ENCODE peak calls at places on chromosome 10, in seven cellular contexts. D is upper lobe of left lung, X is breast epithelium, N is IMR-90, S is lower leg skin, J is HepG2, K is uterus. Z is an unnamed sample.

GRCh38 chr10:50382576-50383023 is 131.3 kb upstream of the ASAH2 start:
- DNase-seq in D (no peak), X (no peak), N (no peak), S (no peak), J (no peak), K (no peak), Z (no peak)

GRCh38 chr10:96863922-96864543 is 31.9 kb downstream of the LCOR start:
- DNase-seq in D (no peak), X (no peak), N (peak; percentile 40), S (no peak), J (peak; percentile 94), K (no peak), Z (peak; percentile 25)

GRCh38 chr10:110700947-110701617 is 56.9 kb downstream of the RBM20 start:
- DNase-seq in D (no peak), X (no peak), N (no peak), S (no peak), J (no peak), K (no peak), Z (no peak)

GRCh38 chr10:115969591-115969990 is 303.4 kb downstream of the GFRA1 start:
- DNase-seq in D (no peak), X (no peak), N (no peak), S (no peak), J (no peak), K (no peak), Z (no peak)

GRCh38 chr10:123912466-123913201 is 21.0 kb upstream of the CPXM2 start:
- DNase-seq in D (no peak), X (no peak), N (no peak), S (peak; percentile 49), J (no peak), K (no peak), Z (no peak)

GRCh38 chr10:46226900-46227558 is 59.8 kb upstream of the ANTXRL start:
- DNase-seq in D (no peak), X (peak; percentile 48), N (no peak), S (peak; percentile 74), J (no peak), K (peak; percentile 2), Z (peak; percentile 17)

GRCh38 chr10:128429835-128430513 is 303.8 kb upstream of the MKI67 start:
- DNase-seq in D (peak; percentile 61), X (no peak), N (no peak), S (no peak), J (no peak), K (no peak), Z (no peak)

GRCh38 chr10:102449321-102450123 is 1.8 kb downstream of the C10orf95 start:
- DNase-seq in D (peak; percentile 86), X (peak; percentile 83), N (no peak), S (peak; percentile 92), J (peak; percentile 76), K (peak; percentile 63), Z (peak; percentile 85)

GRCh38 chr10:103636996-103637395 is 143.5 kb downstream of the NEURL1 start:
- DNase-seq in D (no peak), X (no peak), N (peak; percentile 43), S (no peak), J (no peak), K (no peak), Z (no peak)

GRCh38 chr10:121823993-121824463 is 103.8 kb downstream of the ATE1 start:
- DNase-seq in D (no peak), X (no peak), N (peak; percentile 46), S (no peak), J (peak; percentile 44), K (no peak), Z (peak; percentile 19)

GRCh38 chr10:11870461-11870780 is 47.3 kb downstream of the PROSER2 start:
- DNase-seq in D (no peak), X (no peak), N (no peak), S (no peak), J (no peak), K (no peak), Z (no peak)

GRCh38 chr10:44981172-44982113 is 2.8 kb upstream of the DEPP1 start:
- DNase-seq in D (no peak), X (no peak), N (peak; percentile 92), S (peak; percentile 83), J (peak; percentile 86), K (peak; percentile 56), Z (no peak)

GRCh38 chr10:80596391-80597257 is 58.9 kb downstream of the SH2D4B start:
- DNase-seq in D (no peak), X (no peak), N (peak; percentile 46), S (peak; percentile 39), J (peak; percentile 42), K (no peak), Z (peak; percentile 60)

DNA sequence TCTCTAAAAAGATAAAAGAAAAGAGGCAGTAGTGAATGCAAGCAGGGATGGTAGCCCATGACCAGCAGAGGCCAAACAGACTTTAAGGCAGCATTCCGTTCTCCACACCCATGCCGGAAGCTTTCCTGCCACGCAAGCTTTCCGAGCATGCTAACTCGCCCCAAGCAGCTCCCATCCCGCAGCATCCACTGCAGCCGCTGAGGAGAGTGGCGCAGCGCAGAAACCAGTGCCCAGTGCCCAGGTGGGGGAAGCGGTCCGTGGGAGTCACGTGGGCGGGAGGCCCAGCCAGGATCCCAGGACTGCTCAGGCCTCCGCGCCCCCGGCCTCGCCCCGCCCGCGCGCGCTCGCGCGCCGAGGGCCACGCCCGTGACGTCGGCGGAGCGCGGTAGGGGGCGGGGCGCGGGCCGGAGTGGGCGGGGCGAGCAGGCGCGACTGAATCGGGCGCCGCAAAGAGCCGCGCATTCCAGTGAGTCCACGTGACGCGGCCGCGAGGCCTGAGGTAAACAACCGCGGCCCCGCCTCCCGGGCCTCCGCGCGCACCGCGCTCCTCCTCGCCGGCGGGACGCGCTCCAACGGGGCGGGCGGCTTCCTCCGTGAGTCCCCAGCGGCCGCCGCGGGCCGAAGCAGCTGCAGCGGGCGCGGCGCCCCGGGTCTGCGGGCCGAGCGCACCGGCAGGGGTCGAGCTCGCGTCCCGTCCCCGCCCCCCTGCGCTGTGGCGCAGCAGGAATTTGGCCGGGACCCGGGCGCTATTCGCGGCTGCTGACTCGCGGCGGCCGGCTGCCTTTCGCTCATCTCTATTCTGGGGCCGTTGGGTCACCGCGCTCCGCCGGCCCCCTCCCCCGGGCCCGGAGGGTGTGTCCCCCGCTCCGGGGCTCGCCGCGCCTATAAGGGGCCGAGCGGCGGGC is at the start of gene OTUD1:
- DNase-seq in D (peak; percentile 100), X (peak; percentile 95), N (peak; percentile 91), S (peak; percentile 99), J (peak; percentile 78), K (peak; percentile 96), Z (peak; percentile 97)
- TF ChIP-seq POLR2A in D (peak; percentile 97), X (no peak), N (peak; percentile 52), S (peak; percentile 34), J (peak; percentile 16), K (peak; percentile 88), Z (peak; percentile 66)

DNA sequence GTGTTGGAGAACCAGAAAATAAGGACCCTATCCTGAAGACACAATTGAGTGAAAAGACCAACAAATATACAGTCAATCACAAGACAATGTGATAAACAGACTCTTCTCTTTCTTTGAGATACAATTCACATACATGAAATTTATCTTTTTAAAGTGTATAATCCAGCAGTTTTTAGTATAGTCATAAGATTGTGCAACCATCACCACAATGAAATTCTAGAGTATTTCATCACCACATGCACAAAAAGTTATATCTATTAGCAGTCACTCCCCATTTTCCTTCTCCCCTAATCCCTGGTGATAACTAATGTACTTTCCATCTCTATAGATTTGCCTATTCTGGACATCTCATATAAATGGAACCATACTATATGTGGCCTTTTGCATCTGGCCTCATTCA is 8.2 kb upstream of the SORBS1 start:
- DNase-seq in D (no peak), X (no peak), N (no peak), S (no peak), J (no peak), K (no peak), Z (no peak)
- TF ChIP-seq POLR2A in D (no peak), X (no peak), N (no peak), S (no peak), J (no peak), K (no peak), Z (no peak)

DNA sequence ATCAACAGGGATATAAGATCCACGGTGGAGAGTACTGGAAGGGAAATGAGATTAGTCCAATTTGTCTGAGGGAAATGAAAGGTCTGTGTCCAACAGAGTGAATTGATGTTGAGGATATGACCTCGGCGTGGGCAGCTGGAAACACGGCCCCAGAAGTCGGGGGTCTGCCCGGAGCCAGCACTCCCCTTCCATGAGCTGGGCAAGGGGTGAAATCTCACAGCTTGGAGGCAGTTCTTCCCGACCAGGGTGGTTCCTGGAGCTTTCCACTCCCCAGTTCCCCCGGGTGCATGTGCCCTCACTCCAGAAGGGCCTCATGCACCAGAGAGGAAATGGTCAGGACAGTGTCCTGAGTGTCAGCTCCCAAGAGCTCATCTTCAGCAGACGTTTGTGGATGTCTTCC is 264.7 kb upstream of the PPP2R2D start:
- DNase-seq in D (peak; percentile 40), X (no peak), N (no peak), S (peak; percentile 31), J (no peak), K (no peak), Z (no peak)
- TF ChIP-seq POLR2A in D (no peak), X (no peak), N (no peak), S (no peak), J (no peak), K (no peak), Z (no peak)

GRCh38 chr10:8045728-8046494 is 8.6 kb upstream of the GATA3 start:
- DNase-seq in D (no peak), X (no peak), N (no peak), S (peak; percentile 82), J (no peak), K (no peak), Z (no peak)
- TF ChIP-seq POLR2A in D (no peak), X (no peak), N (no peak), S (no peak), J (no peak), K (no peak), Z (no peak)

Z was measured in erythroblast.